ENCODE peak calls at places on chromosome 6, in nine cellular contexts. One of them, this sample, is unnamed.

GRCh38 chr6:6891949-6892461 is 215.8 kb upstream of the RREB1 start:
- DNase-seq in B cell: no peak
- DNase-seq in HTR-8/SVneo: no peak
- DNase-seq in ACHN: no peak
- DNase-seq in fibroblast of the conjunctiva: no peak
- DNase-seq in lung microvascular endothelial cell: no peak
- DNase-seq in Caco-2: peak; percentile 48
- DNase-seq in naive thymus-derived CD8-positive, alpha-beta T cell: no peak
- DNase-seq in T-cell: no peak
- DNase-seq in this sample: no peak

GRCh38 chr6:106913111-106913510 is 61.4 kb downstream of the CD24 start:
- DNase-seq in B cell: no peak
- DNase-seq in HTR-8/SVneo: no peak
- DNase-seq in ACHN: no peak
- DNase-seq in fibroblast of the conjunctiva: no peak
- DNase-seq in lung microvascular endothelial cell: no peak
- DNase-seq in Caco-2: peak; percentile 80
- DNase-seq in naive thymus-derived CD8-positive, alpha-beta T cell: no peak
- DNase-seq in T-cell: no peak
- DNase-seq in this sample: no peak

GRCh38 chr6:133245033-133245903 is 4.1 kb downstream of the EYA4 start:
- DNase-seq in B cell: no peak
- DNase-seq in HTR-8/SVneo: no peak
- DNase-seq in ACHN: no peak
- DNase-seq in fibroblast of the conjunctiva: no peak
- DNase-seq in lung microvascular endothelial cell: no peak
- DNase-seq in Caco-2: no peak
- DNase-seq in naive thymus-derived CD8-positive, alpha-beta T cell: no peak
- DNase-seq in T-cell: no peak
- DNase-seq in this sample: no peak

GRCh38 chr6:170290306-170291128 is at the start of gene DLL1:
- DNase-seq in B cell: peak; percentile 74
- DNase-seq in HTR-8/SVneo: no peak
- DNase-seq in ACHN: peak; percentile 28
- DNase-seq in fibroblast of the conjunctiva: no peak
- DNase-seq in lung microvascular endothelial cell: peak; percentile 54
- DNase-seq in Caco-2: peak; percentile 72
- DNase-seq in naive thymus-derived CD8-positive, alpha-beta T cell: peak; percentile 51
- DNase-seq in T-cell: no peak
- DNase-seq in this sample: no peak

GRCh38 chr6:100210138-100210872 is 216.3 kb upstream of the MCHR2 start:
- DNase-seq in B cell: no peak
- DNase-seq in HTR-8/SVneo: no peak
- DNase-seq in ACHN: no peak
- DNase-seq in fibroblast of the conjunctiva: no peak
- DNase-seq in lung microvascular endothelial cell: peak; percentile 47
- DNase-seq in Caco-2: no peak
- DNase-seq in naive thymus-derived CD8-positive, alpha-beta T cell: no peak
- DNase-seq in T-cell: no peak
- DNase-seq in this sample: no peak

GRCh38 chr6:28922841-28923317 is 906 bp downstream of the TRIM27 start:
- DNase-seq in B cell: peak; percentile 52
- DNase-seq in HTR-8/SVneo: no peak
- DNase-seq in ACHN: peak; percentile 45
- DNase-seq in fibroblast of the conjunctiva: no peak
- DNase-seq in lung microvascular endothelial cell: peak; percentile 70
- DNase-seq in Caco-2: no peak
- DNase-seq in naive thymus-derived CD8-positive, alpha-beta T cell: peak; percentile 35
- DNase-seq in T-cell: no peak
- DNase-seq in this sample: no peak

GRCh38 chr6:37048851-37049734 is 43.6 kb downstream of the FGD2 start:
- DNase-seq in B cell: peak; percentile 63
- DNase-seq in HTR-8/SVneo: peak; percentile 56
- DNase-seq in ACHN: peak; percentile 16
- DNase-seq in fibroblast of the conjunctiva: peak; percentile 65
- DNase-seq in lung microvascular endothelial cell: peak; percentile 75
- DNase-seq in Caco-2: no peak
- DNase-seq in naive thymus-derived CD8-positive, alpha-beta T cell: peak; percentile 56
- DNase-seq in T-cell: peak; percentile 68
- DNase-seq in this sample: no peak

GRCh38 chr6:36327226-36328009 is 9.3 kb downstream of the BNIP5 start:
- DNase-seq in B cell: no peak
- DNase-seq in HTR-8/SVneo: no peak
- DNase-seq in ACHN: no peak
- DNase-seq in fibroblast of the conjunctiva: no peak
- DNase-seq in lung microvascular endothelial cell: no peak
- DNase-seq in Caco-2: no peak
- DNase-seq in naive thymus-derived CD8-positive, alpha-beta T cell: no peak
- DNase-seq in T-cell: no peak
- DNase-seq in this sample: no peak

GRCh38 chr6:131868836-131869235 is 61.0 kb downstream of the ENPP1 start:
- DNase-seq in B cell: no peak
- DNase-seq in HTR-8/SVneo: no peak
- DNase-seq in ACHN: no peak
- DNase-seq in fibroblast of the conjunctiva: no peak
- DNase-seq in lung microvascular endothelial cell: no peak
- DNase-seq in Caco-2: no peak
- DNase-seq in naive thymus-derived CD8-positive, alpha-beta T cell: no peak
- DNase-seq in T-cell: no peak
- DNase-seq in this sample: no peak

GRCh38 chr6:14221564-14222297 is 104.2 kb downstream of the CD83 start:
- DNase-seq in B cell: no peak
- DNase-seq in HTR-8/SVneo: no peak
- DNase-seq in ACHN: no peak
- DNase-seq in fibroblast of the conjunctiva: no peak
- DNase-seq in lung microvascular endothelial cell: no peak
- DNase-seq in Caco-2: no peak
- DNase-seq in naive thymus-derived CD8-positive, alpha-beta T cell: no peak
- DNase-seq in T-cell: no peak
- DNase-seq in this sample: no peak

GRCh38 chr6:168507297-168507696 is 66.3 kb downstream of the SMOC2 start:
- DNase-seq in B cell: no peak
- DNase-seq in HTR-8/SVneo: no peak
- DNase-seq in ACHN: no peak
- DNase-seq in fibroblast of the conjunctiva: no peak
- DNase-seq in lung microvascular endothelial cell: no peak
- DNase-seq in Caco-2: no peak
- DNase-seq in naive thymus-derived CD8-positive, alpha-beta T cell: no peak
- DNase-seq in T-cell: no peak
- DNase-seq in this sample: no peak

GRCh38 chr6:125586605-125587004 is 162.8 kb upstream of the HEY2 start:
- DNase-seq in B cell: no peak
- DNase-seq in HTR-8/SVneo: no peak
- DNase-seq in ACHN: no peak
- DNase-seq in fibroblast of the conjunctiva: no peak
- DNase-seq in lung microvascular endothelial cell: no peak
- DNase-seq in Caco-2: no peak
- DNase-seq in naive thymus-derived CD8-positive, alpha-beta T cell: no peak
- DNase-seq in T-cell: no peak
- DNase-seq in this sample: no peak

GRCh38 chr6:36818741-36819140 is 20.5 kb downstream of the CPNE5 start:
- DNase-seq in B cell: no peak
- DNase-seq in HTR-8/SVneo: no peak
- DNase-seq in ACHN: no peak
- DNase-seq in fibroblast of the conjunctiva: no peak
- DNase-seq in lung microvascular endothelial cell: no peak
- DNase-seq in Caco-2: no peak
- DNase-seq in naive thymus-derived CD8-positive, alpha-beta T cell: no peak
- DNase-seq in T-cell: no peak
- DNase-seq in this sample: no peak

GRCh38 chr6:35194390-35194789 is 19.4 kb upstream of the SCUBE3 start:
- DNase-seq in B cell: no peak
- DNase-seq in HTR-8/SVneo: no peak
- DNase-seq in ACHN: no peak
- DNase-seq in fibroblast of the conjunctiva: no peak
- DNase-seq in lung microvascular endothelial cell: no peak
- DNase-seq in Caco-2: no peak
- DNase-seq in naive thymus-derived CD8-positive, alpha-beta T cell: no peak
- DNase-seq in T-cell: no peak
- DNase-seq in this sample: no peak

GRCh38 chr6:108564178-108564577 is 3.5 kb downstream of the FOXO3 start:
- DNase-seq in B cell: no peak
- DNase-seq in HTR-8/SVneo: no peak
- DNase-seq in ACHN: peak; percentile 79
- DNase-seq in fibroblast of the conjunctiva: peak; percentile 77
- DNase-seq in lung microvascular endothelial cell: peak; percentile 73
- DNase-seq in Caco-2: no peak
- DNase-seq in naive thymus-derived CD8-positive, alpha-beta T cell: no peak
- DNase-seq in T-cell: no peak
- DNase-seq in this sample: no peak

GRCh38 chr6:193773-194310 is 98.4 kb upstream of the DUSP22 start:
- DNase-seq in B cell: peak; percentile 36
- DNase-seq in HTR-8/SVneo: no peak
- DNase-seq in ACHN: no peak
- DNase-seq in fibroblast of the conjunctiva: no peak
- DNase-seq in lung microvascular endothelial cell: no peak
- DNase-seq in Caco-2: no peak
- DNase-seq in naive thymus-derived CD8-positive, alpha-beta T cell: no peak
- DNase-seq in T-cell: no peak
- DNase-seq in this sample: no peak

GRCh38 chr6:149934249-149935156 is 7.3 kb upstream of the ULBP2 start:
- DNase-seq in B cell: no peak
- DNase-seq in HTR-8/SVneo: no peak
- DNase-seq in ACHN: peak; percentile 69
- DNase-seq in fibroblast of the conjunctiva: peak; percentile 42
- DNase-seq in lung microvascular endothelial cell: peak; percentile 74
- DNase-seq in Caco-2: peak; percentile 69
- DNase-seq in naive thymus-derived CD8-positive, alpha-beta T cell: peak; percentile 66
- DNase-seq in T-cell: peak; percentile 73
- DNase-seq in this sample: no peak

GRCh38 chr6:20706293-20707165 is 172.3 kb downstream of the CDKAL1 start:
- DNase-seq in B cell: no peak
- DNase-seq in HTR-8/SVneo: peak; percentile 14
- DNase-seq in ACHN: peak; percentile 51
- DNase-seq in fibroblast of the conjunctiva: no peak
- DNase-seq in lung microvascular endothelial cell: peak; percentile 20
- DNase-seq in Caco-2: peak; percentile 23
- DNase-seq in naive thymus-derived CD8-positive, alpha-beta T cell: no peak
- DNase-seq in T-cell: no peak
- DNase-seq in this sample: no peak

GRCh38 chr6:116387374-116387773 is 16.6 kb downstream of the DSE start:
- DNase-seq in B cell: no peak
- DNase-seq in HTR-8/SVneo: no peak
- DNase-seq in ACHN: peak; percentile 53
- DNase-seq in fibroblast of the conjunctiva: no peak
- DNase-seq in lung microvascular endothelial cell: peak; percentile 74
- DNase-seq in Caco-2: no peak
- DNase-seq in naive thymus-derived CD8-positive, alpha-beta T cell: no peak
- DNase-seq in T-cell: no peak
- DNase-seq in this sample: no peak

GRCh38 chr6:129146836-129147366 is 264.0 kb downstream of the LAMA2 start:
- DNase-seq in B cell: no peak
- DNase-seq in HTR-8/SVneo: no peak
- DNase-seq in ACHN: no peak
- DNase-seq in fibroblast of the conjunctiva: no peak
- DNase-seq in lung microvascular endothelial cell: no peak
- DNase-seq in Caco-2: no peak
- DNase-seq in naive thymus-derived CD8-positive, alpha-beta T cell: no peak
- DNase-seq in T-cell: no peak
- DNase-seq in this sample: no peak

GRCh38 chr6:151451417-151451949 is 443 bp downstream of the RMND1 start:
- DNase-seq in B cell: no peak
- DNase-seq in HTR-8/SVneo: no peak
- DNase-seq in ACHN: no peak
- DNase-seq in fibroblast of the conjunctiva: no peak
- DNase-seq in lung microvascular endothelial cell: no peak
- DNase-seq in Caco-2: no peak
- DNase-seq in naive thymus-derived CD8-positive, alpha-beta T cell: no peak
- DNase-seq in T-cell: no peak
- DNase-seq in this sample: no peak

GRCh38 chr6:113668712-113669408 is 188.3 kb upstream of the MARCKS start:
- DNase-seq in B cell: no peak
- DNase-seq in HTR-8/SVneo: no peak
- DNase-seq in ACHN: no peak
- DNase-seq in fibroblast of the conjunctiva: no peak
- DNase-seq in lung microvascular endothelial cell: no peak
- DNase-seq in Caco-2: no peak
- DNase-seq in naive thymus-derived CD8-positive, alpha-beta T cell: no peak
- DNase-seq in T-cell: no peak
- DNase-seq in this sample: no peak

GRCh38 chr6:170085475-170086401 is 205.1 kb downstream of the DLL1 start:
- DNase-seq in B cell: no peak
- DNase-seq in HTR-8/SVneo: no peak
- DNase-seq in ACHN: no peak
- DNase-seq in fibroblast of the conjunctiva: no peak
- DNase-seq in lung microvascular endothelial cell: no peak
- DNase-seq in Caco-2: no peak
- DNase-seq in naive thymus-derived CD8-positive, alpha-beta T cell: no peak
- DNase-seq in T-cell: no peak
- DNase-seq in this sample: no peak

GRCh38 chr6:122170274-122170673 is 229.2 kb upstream of the HSF2 start:
- DNase-seq in B cell: no peak
- DNase-seq in HTR-8/SVneo: no peak
- DNase-seq in ACHN: no peak
- DNase-seq in fibroblast of the conjunctiva: no peak
- DNase-seq in lung microvascular endothelial cell: no peak
- DNase-seq in Caco-2: no peak
- DNase-seq in naive thymus-derived CD8-positive, alpha-beta T cell: no peak
- DNase-seq in T-cell: no peak
- DNase-seq in this sample: no peak

GRCh38 chr6:89787660-89788338 is 31.8 kb downstream of the MDN1 start:
- DNase-seq in B cell: no peak
- DNase-seq in HTR-8/SVneo: no peak
- DNase-seq in ACHN: no peak
- DNase-seq in fibroblast of the conjunctiva: no peak
- DNase-seq in lung microvascular endothelial cell: no peak
- DNase-seq in Caco-2: no peak
- DNase-seq in naive thymus-derived CD8-positive, alpha-beta T cell: no peak
- DNase-seq in T-cell: no peak
- DNase-seq in this sample: no peak

GRCh38 chr6:85561750-85562357 is 31.8 kb downstream of the SNX14 start:
- DNase-seq in B cell: no peak
- DNase-seq in HTR-8/SVneo: no peak
- DNase-seq in ACHN: no peak
- DNase-seq in fibroblast of the conjunctiva: no peak
- DNase-seq in lung microvascular endothelial cell: peak; percentile 30
- DNase-seq in Caco-2: no peak
- DNase-seq in naive thymus-derived CD8-positive, alpha-beta T cell: no peak
- DNase-seq in T-cell: no peak
- DNase-seq in this sample: no peak

GRCh38 chr6:166437661-166438060 is 54.9 kb upstream of the MPC1 start:
- DNase-seq in B cell: no peak
- DNase-seq in HTR-8/SVneo: no peak
- DNase-seq in ACHN: no peak
- DNase-seq in fibroblast of the conjunctiva: no peak
- DNase-seq in lung microvascular endothelial cell: no peak
- DNase-seq in Caco-2: no peak
- DNase-seq in naive thymus-derived CD8-positive, alpha-beta T cell: no peak
- DNase-seq in T-cell: no peak
- DNase-seq in this sample: no peak

GRCh38 chr6:72953901-72954494 is 271.3 kb downstream of the KHDC1L start:
- DNase-seq in B cell: no peak
- DNase-seq in HTR-8/SVneo: no peak
- DNase-seq in ACHN: peak; percentile 55
- DNase-seq in fibroblast of the conjunctiva: no peak
- DNase-seq in lung microvascular endothelial cell: no peak
- DNase-seq in Caco-2: no peak
- DNase-seq in naive thymus-derived CD8-positive, alpha-beta T cell: no peak
- DNase-seq in T-cell: no peak
- DNase-seq in this sample: no peak

GRCh38 chr6:55199239-55199638 is 24.9 kb downstream of the HCRTR2 start:
- DNase-seq in B cell: no peak
- DNase-seq in HTR-8/SVneo: no peak
- DNase-seq in ACHN: no peak
- DNase-seq in fibroblast of the conjunctiva: no peak
- DNase-seq in lung microvascular endothelial cell: no peak
- DNase-seq in Caco-2: no peak
- DNase-seq in naive thymus-derived CD8-positive, alpha-beta T cell: no peak
- DNase-seq in T-cell: no peak
- DNase-seq in this sample: no peak

GRCh38 chr6:168138436-168138835 is 59.4 kb upstream of the FRMD1 start:
- DNase-seq in B cell: no peak
- DNase-seq in HTR-8/SVneo: no peak
- DNase-seq in ACHN: no peak
- DNase-seq in fibroblast of the conjunctiva: no peak
- DNase-seq in lung microvascular endothelial cell: no peak
- DNase-seq in Caco-2: no peak
- DNase-seq in naive thymus-derived CD8-positive, alpha-beta T cell: no peak
- DNase-seq in T-cell: no peak
- DNase-seq in this sample: no peak

GRCh38 chr6:46400898-46401297 is 90.4 kb downstream of the RCAN2 start:
- DNase-seq in B cell: no peak
- DNase-seq in HTR-8/SVneo: no peak
- DNase-seq in ACHN: no peak
- DNase-seq in fibroblast of the conjunctiva: no peak
- DNase-seq in lung microvascular endothelial cell: no peak
- DNase-seq in Caco-2: no peak
- DNase-seq in naive thymus-derived CD8-positive, alpha-beta T cell: no peak
- DNase-seq in T-cell: no peak
- DNase-seq in this sample: no peak